ENCODE peak calls at places on chromosome 18, in nine cellular contexts. D, S, Z, J, A, P, V, Q and U are unnamed samples.

GRCh38 chr18:38445485-38446145 is 880.0 kb upstream of the CELF4 start:
- DNase-seq in D (no peak), S (no peak), Z (peak), J (no peak), A (no peak), P (no peak), V (no peak), Q (no peak), U (no peak)

GRCh38 chr18:79479761-79480161 is 84.0 kb downstream of the NFATC1 start:
- DNase-seq in D (no peak), S (no peak), Z (no peak), J (no peak), A (no peak), P (no peak), V (no peak), Q (no peak), U (no peak)

GRCh38 chr18:79679552-79680099 is at the start of gene CTDP1:
- DNase-seq in D (peak), S (peak), Z (peak), J (peak), A (peak), P (peak), V (peak), Q (peak), U (peak)

GRCh38 chr18:78711971-78712370 is 267.6 kb upstream of the SALL3 start:
- DNase-seq in D (no peak), S (no peak), Z (no peak), J (no peak), A (no peak), P (no peak), V (no peak), Q (no peak), U (no peak)

GRCh38 chr18:22551536-22552151 is 133.9 kb upstream of the CTAGE1 start:
- DNase-seq in D (no peak), S (peak), Z (peak), J (peak), A (no peak), P (peak), V (peak), Q (no peak), U (peak)

GRCh38 chr18:37179384-37179783 is 350.5 kb downstream of the KIAA1328 start:
- DNase-seq in D (no peak), S (no peak), Z (no peak), J (no peak), A (peak), P (no peak), V (no peak), Q (peak), U (no peak)

GRCh38 chr18:79588636-79589481 is 90.7 kb upstream of the CTDP1 start:
- DNase-seq in D (peak), S (peak), Z (no peak), J (peak), A (peak), P (peak), V (peak), Q (no peak), U (peak)

GRCh38 chr18:43720036-43720435 is 442.7 kb upstream of the SYT4 start:
- DNase-seq in D (no peak), S (peak), Z (no peak), J (no peak), A (no peak), P (peak), V (no peak), Q (no peak), U (peak)

GRCh38 chr18:43661570-43661969 is 384.3 kb upstream of the SYT4 start:
- DNase-seq in D (peak), S (peak), Z (peak), J (peak), A (no peak), P (peak), V (peak), Q (peak), U (peak)

GRCh38 chr18:25830787-25831186 is 259.6 kb downstream of the SS18 start:
- DNase-seq in D (no peak), S (peak), Z (peak), J (peak), A (peak), P (peak), V (peak), Q (no peak), U (peak)

GRCh38 chr18:68874361-68874760 is 76.5 kb downstream of the CCDC102B start:
- DNase-seq in D (no peak), S (peak), Z (no peak), J (peak), A (no peak), P (peak), V (peak), Q (no peak), U (peak)

GRCh38 chr18:39051013-39051412 is 1485.4 kb upstream of the CELF4 start:
- DNase-seq in D (no peak), S (peak), Z (peak), J (no peak), A (no peak), P (no peak), V (no peak), Q (no peak), U (no peak)

GRCh38 chr18:57916684-57917083 is 113.6 kb upstream of the ATP8B1 start:
- DNase-seq in D (no peak), S (no peak), Z (no peak), J (no peak), A (no peak), P (no peak), V (no peak), Q (no peak), U (no peak)

GRCh38 chr18:51137891-51138290 is 59.6 kb downstream of the MEX3C start:
- DNase-seq in D (no peak), S (no peak), Z (peak), J (no peak), A (no peak), P (no peak), V (no peak), Q (no peak), U (no peak)

GRCh38 chr18:22433960-22434359 is 16.2 kb upstream of the CTAGE1 start:
- DNase-seq in D (peak), S (peak), Z (no peak), J (peak), A (no peak), P (peak), V (peak), Q (no peak), U (peak)

GRCh38 chr18:22279741-22280452 is 110.5 kb downstream of the GATA6 start:
- DNase-seq in D (no peak), S (peak), Z (no peak), J (peak), A (no peak), P (no peak), V (peak), Q (no peak), U (no peak)

GRCh38 chr18:46073474-46074331 is 1.6 kb upstream of the PSTPIP2 start:
- DNase-seq in D (peak), S (peak), Z (peak), J (peak), A (peak), P (peak), V (peak), Q (peak), U (no peak)

GRCh38 chr18:6294119-6294784 is 120.5 kb downstream of the L3MBTL4 start:
- DNase-seq in D (no peak), S (peak), Z (no peak), J (no peak), A (no peak), P (no peak), V (peak), Q (no peak), U (no peak)

GRCh38 chr18:55811964-55812363 is 224.0 kb upstream of the TCF4 start:
- DNase-seq in D (no peak), S (no peak), Z (no peak), J (no peak), A (no peak), P (no peak), V (no peak), Q (no peak), U (no peak)

GRCh38 chr18:64668563-64668962 is 519.7 kb upstream of the LINC00305 start:
- DNase-seq in D (no peak), S (no peak), Z (no peak), J (no peak), A (no peak), P (no peak), V (no peak), Q (no peak), U (no peak)

GRCh38 chr18:10113156-10114022 is 199.6 kb downstream of the VAPA start:
- DNase-seq in D (no peak), S (no peak), Z (no peak), J (peak), A (no peak), P (no peak), V (peak), Q (no peak), U (peak)

GRCh38 chr18:46423226-46423805 is 233.7 kb downstream of the LOXHD1 start:
- DNase-seq in D (no peak), S (no peak), Z (no peak), J (no peak), A (no peak), P (no peak), V (no peak), Q (no peak), U (no peak)

GRCh38 chr18:30889582-30890301 is 152.8 kb downstream of the DSC3 start:
- DNase-seq in D (peak), S (peak), Z (peak), J (peak), A (no peak), P (no peak), V (no peak), Q (peak), U (no peak)

GRCh38 chr18:3234457-3234856 is 13.1 kb upstream of the MYL12A start:
- DNase-seq in D (peak), S (no peak), Z (no peak), J (no peak), A (no peak), P (no peak), V (no peak), Q (no peak), U (no peak)

GRCh38 chr18:57579928-57580327 is 6.6 kb downstream of the FECH start:
- DNase-seq in D (no peak), S (no peak), Z (no peak), J (no peak), A (no peak), P (no peak), V (no peak), Q (no peak), U (no peak)

GRCh38 chr18:457120-457519 is 43.4 kb downstream of the COLEC12 start:
- DNase-seq in D (peak), S (peak), Z (no peak), J (peak), A (no peak), P (peak), V (peak), Q (peak), U (peak)

GRCh38 chr18:7259482-7259881 is 28.6 kb downstream of the LRRC30 start:
- DNase-seq in D (no peak), S (no peak), Z (no peak), J (no peak), A (no peak), P (no peak), V (no peak), Q (peak), U (no peak)

GRCh38 chr18:36354989-36355388 is 57.5 kb downstream of the FHOD3 start:
- DNase-seq in D (no peak), S (peak), Z (peak), J (peak), A (no peak), P (peak), V (peak), Q (no peak), U (peak)

GRCh38 chr18:58768293-58768974 is 96.2 kb upstream of the ZNF532 start:
- DNase-seq in D (peak), S (peak), Z (peak), J (peak), A (peak), P (peak), V (peak), Q (peak), U (no peak)

GRCh38 chr18:48607049-48607984 is 68.5 kb downstream of the CTIF start:
- DNase-seq in D (no peak), S (peak), Z (peak), J (peak), A (no peak), P (peak), V (peak), Q (no peak), U (peak)

GRCh38 chr18:47526147-47526546 is 274.7 kb upstream of the SKOR2 start:
- DNase-seq in D (no peak), S (no peak), Z (no peak), J (no peak), A (no peak), P (no peak), V (no peak), Q (no peak), U (no peak)

GRCh38 chr18:47528343-47528742 is 276.9 kb upstream of the SKOR2 start:
- DNase-seq in D (no peak), S (no peak), Z (no peak), J (no peak), A (no peak), P (no peak), V (no peak), Q (no peak), U (no peak)

GRCh38 chr18:47530695-47531094 is 279.2 kb upstream of the SKOR2 start:
- DNase-seq in D (no peak), S (no peak), Z (no peak), J (no peak), A (no peak), P (no peak), V (no peak), Q (no peak), U (no peak)

DNA sequence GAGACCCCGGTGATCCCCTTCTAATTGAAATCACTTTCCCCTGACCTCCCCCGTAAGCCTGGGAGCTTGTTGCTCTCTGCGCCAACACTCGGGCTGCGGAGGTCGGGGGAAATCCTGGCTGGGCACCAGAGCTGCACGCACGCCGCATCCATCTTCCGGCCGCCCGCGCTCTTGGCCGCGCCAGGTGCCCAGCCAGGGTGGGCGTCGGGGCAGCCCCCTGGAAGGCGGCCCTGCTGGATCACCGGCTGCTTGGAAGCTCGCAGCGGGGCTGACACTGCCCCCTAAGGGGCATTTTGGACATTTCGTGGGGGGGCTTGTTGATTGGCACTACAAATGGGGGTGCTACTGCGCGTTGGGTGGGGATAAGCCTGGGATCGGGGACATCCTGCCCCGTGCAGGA is 280.3 kb upstream of the SKOR2 start:
- DNase-seq in D (no peak), S (no peak), Z (no peak), J (no peak), A (no peak), P (no peak), V (no peak), Q (peak), U (no peak)
- TF ChIP-seq CTCF in D (peak), S (no peak), Z (peak), J (no peak), A (no peak), P (no peak), V (no peak), Q (no peak), U (no peak)

GRCh38 chr18:49847524-49847923 is 34.2 kb upstream of the ACAA2 start:
- DNase-seq in D (no peak), S (no peak), Z (no peak), J (no peak), A (no peak), P (no peak), V (no peak), Q (no peak), U (no peak)

GRCh38 chr18:49848115-49848514 is 34.8 kb upstream of the ACAA2 start:
- DNase-seq in D (no peak), S (no peak), Z (no peak), J (no peak), A (no peak), P (no peak), V (no peak), Q (no peak), U (no peak)

GRCh38 chr18:49851624-49852023 is 38.3 kb upstream of the ACAA2 start:
- DNase-seq in D (no peak), S (no peak), Z (no peak), J (no peak), A (peak), P (no peak), V (no peak), Q (no peak), U (no peak)

GRCh38 chr18:49850636-49851035 is 37.3 kb upstream of the ACAA2 start:
- DNase-seq in D (no peak), S (no peak), Z (no peak), J (no peak), A (peak), P (no peak), V (no peak), Q (no peak), U (no peak)

GRCh38 chr18:49849331-49850217 is 36.2 kb upstream of the ACAA2 start:
- DNase-seq in D (peak), S (peak), Z (peak), J (peak), A (peak), P (peak), V (peak), Q (no peak), U (peak)
- H3K4me3 ChIP-seq in D (no peak), S (no peak), Z (peak), J (no peak), A (no peak), P (no peak), V (no peak), Q (no peak), U (no peak)

DNA sequence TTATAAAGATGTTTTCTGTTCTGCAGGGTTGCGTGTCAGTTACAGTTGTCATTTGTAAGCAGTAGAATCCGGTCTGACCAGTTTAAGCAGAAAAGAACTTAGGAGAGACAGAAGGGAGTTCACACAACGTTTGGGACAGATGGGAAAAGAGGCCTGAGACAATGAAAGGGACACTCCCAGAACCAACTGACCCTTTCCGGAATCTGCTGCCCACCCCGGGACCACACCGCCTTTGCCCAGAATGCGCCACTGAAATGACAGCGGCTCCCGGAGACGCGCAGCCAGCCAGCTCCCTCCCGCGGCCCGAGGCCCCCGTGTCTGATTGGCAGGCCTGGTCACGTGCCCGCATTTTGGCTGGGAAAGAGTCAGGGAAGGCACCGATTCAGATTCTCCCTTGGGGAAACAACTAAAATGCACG is 244.6 kb downstream of the BCL2 start:
- DNase-seq in D (peak), S (peak), Z (peak), J (peak), A (peak), P (peak), V (peak), Q (peak), U (no peak)
- TF ChIP-seq CTCF in D (no peak), S (no peak), Z (no peak), J (no peak), A (no peak), P (no peak), V (no peak), Q (no peak), U (no peak)

DNA sequence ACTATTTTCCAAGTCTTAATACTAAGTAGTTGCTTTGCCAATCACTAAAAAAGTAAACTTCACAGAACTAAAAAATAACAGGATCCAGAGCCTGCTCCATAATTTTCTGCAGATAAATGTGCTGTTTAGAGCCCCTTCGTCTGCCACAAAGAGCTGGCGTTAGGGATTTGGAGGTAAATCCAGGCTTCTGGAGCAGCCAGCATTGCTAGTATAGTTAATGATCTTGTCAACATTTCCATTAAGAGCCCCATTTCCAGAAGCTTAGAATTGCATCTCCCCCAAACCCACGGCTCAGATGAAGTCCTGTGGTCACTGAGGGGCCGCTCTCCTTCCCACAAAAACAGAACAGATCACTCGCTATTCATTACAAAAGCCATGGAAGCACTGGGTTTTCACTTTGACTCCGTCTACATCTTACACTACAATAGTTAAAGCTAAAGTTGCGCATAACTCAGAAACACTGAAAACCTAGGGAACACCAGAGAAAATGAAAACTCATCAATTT is 41.9 kb downstream of the ZNF516 start:
- DNase-seq in D (no peak), S (no peak), Z (no peak), J (no peak), A (no peak), P (no peak), V (no peak), Q (no peak), U (no peak)
- H3K4me3 ChIP-seq in D (no peak), S (no peak), Z (no peak), J (no peak), A (no peak), P (no peak), V (no peak), Q (no peak), U (no peak)

DNA sequence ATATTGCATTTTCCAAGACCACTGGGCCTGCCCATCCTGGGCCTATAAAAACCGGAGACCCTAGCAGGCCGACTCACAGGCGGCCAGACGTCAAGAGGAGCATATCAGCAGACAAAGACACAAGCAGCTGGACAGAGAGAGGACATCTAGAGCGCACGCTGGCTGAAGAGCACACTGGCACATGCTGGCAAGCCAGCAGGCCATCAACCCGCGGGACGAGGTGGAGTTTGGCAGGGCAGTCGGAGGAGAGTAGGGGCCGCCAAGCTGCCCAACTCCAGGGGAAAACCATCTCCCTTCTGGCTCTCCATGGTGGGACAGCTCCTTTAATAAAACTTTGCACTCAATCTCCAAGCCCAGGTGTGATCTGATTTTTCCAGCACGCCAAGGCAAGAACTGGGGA is 36.6 kb upstream of the RAB27B start:
- DNase-seq in D (no peak), S (no peak), Z (no peak), J (no peak), A (no peak), P (no peak), V (no peak), Q (no peak), U (no peak)
- TF ChIP-seq CTCF in D (no peak), S (no peak), Z (no peak), J (no peak), A (no peak), P (no peak), V (no peak), Q (no peak), U (no peak)